ENCODE peak calls at places on chromosomes 1 and 21, in nine cellular contexts. W is left ventricle myocardium inferior, Z is OCI-LY7, U is hepatocyte, P is upper lobe of right lung, Y is adrenal gland, N is pancreas, M is Panc1, G is kidney epithelial cell. E is an unnamed sample. For H3K36me3, the result is how much of the 10 kb centered on the place peaks cover.

GRCh38 chr21:21688877-21689276 is 690.7 kb downstream of the NCAM2 start:
- DNase-seq in W (no peak), Z (no peak), U (peak), P (peak), Y (peak), N (no peak), M (no peak), G (no peak), E (no peak)

GRCh38 chr1:232305020-232305419 is 324.9 kb downstream of the SIPA1L2 start:
- DNase-seq in W (no peak), Z (no peak), U (no peak), P (peak), Y (no peak), N (no peak), M (no peak), G (no peak), E (peak)

GRCh38 chr1:100869996-100870395 is 24.6 kb downstream of the EXTL2 start:
- DNase-seq in W (no peak), Z (no peak), U (no peak), P (no peak), Y (no peak), N (no peak), M (no peak), G (no peak), E (no peak)

GRCh38 chr1:219533280-219533679 is 79.6 kb downstream of the ZC3H11B start:
- DNase-seq in W (no peak), Z (no peak), U (no peak), P (no peak), Y (no peak), N (no peak), M (no peak), G (no peak), E (no peak)

GRCh38 chr1:15231714-15232201 is 15.3 kb upstream of the FHAD1 start:
- DNase-seq in W (no peak), Z (no peak), U (no peak), P (peak), Y (no peak), N (no peak), M (no peak), G (no peak), E (no peak)

GRCh38 chr1:113694910-113695309 is 64.4 kb downstream of the PHTF1 start:
- DNase-seq in W (no peak), Z (no peak), U (no peak), P (no peak), Y (no peak), N (no peak), M (no peak), G (no peak), E (no peak)

GRCh38 chr1:227215863-227216510 is 102.3 kb downstream of the CDC42BPA start:
- DNase-seq in W (no peak), Z (no peak), U (no peak), P (no peak), Y (no peak), N (no peak), M (no peak), G (no peak), E (no peak)

GRCh38 chr1:59833022-59833421 is 18.3 kb downstream of the HOOK1 start:
- DNase-seq in W (no peak), Z (no peak), U (no peak), P (no peak), Y (no peak), N (no peak), M (no peak), G (no peak), E (peak)

GRCh38 chr1:89363638-89364536 is at the start of gene GBP6:
- DNase-seq in W (peak), Z (no peak), U (no peak), P (no peak), Y (no peak), N (no peak), M (no peak), G (no peak), E (peak)

GRCh38 chr1:68916227-68916853 is 419.5 kb upstream of the DEPDC1 start:
- DNase-seq in W (no peak), Z (no peak), U (peak), P (no peak), Y (peak), N (peak), M (no peak), G (peak), E (peak)

GRCh38 chr21:34807146-34807880 is 138.5 kb downstream of the CLIC6 start:
- DNase-seq in W (no peak), Z (no peak), U (peak), P (no peak), Y (no peak), N (no peak), M (peak), G (peak), E (peak)

GRCh38 chr1:7707527-7707926 is 63.6 kb upstream of the VAMP3 start:
- DNase-seq in W (no peak), Z (no peak), U (no peak), P (no peak), Y (no peak), N (no peak), M (no peak), G (no peak), E (peak)

GRCh38 chr1:227093309-227093708 is 153.2 kb downstream of the COQ8A start:
- DNase-seq in W (no peak), Z (no peak), U (no peak), P (no peak), Y (no peak), N (no peak), M (no peak), G (no peak), E (no peak)

GRCh38 chr1:27366411-27367159 is at the start of gene MAP3K6:
- DNase-seq in W (peak), Z (no peak), U (peak), P (peak), Y (peak), N (peak), M (no peak), G (no peak), E (peak)

GRCh38 chr1:53909946-53910345 is 16.0 kb downstream of the DIO1 start:
- DNase-seq in W (no peak), Z (no peak), U (peak), P (no peak), Y (no peak), N (no peak), M (no peak), G (no peak), E (peak)

GRCh38 chr1:214244841-214245240 is 36.1 kb upstream of the SMYD2 start:
- DNase-seq in W (no peak), Z (no peak), U (peak), P (no peak), Y (no peak), N (no peak), M (no peak), G (no peak), E (no peak)

GRCh38 chr1:167957710-167958109 is 20.8 kb upstream of the MPC2 start:
- DNase-seq in W (no peak), Z (no peak), U (no peak), P (no peak), Y (no peak), N (no peak), M (no peak), G (no peak), E (peak)

GRCh38 chr1:9687876-9688582 is 36.5 kb downstream of the PIK3CD start:
- DNase-seq in W (no peak), Z (no peak), U (peak), P (peak), Y (no peak), N (no peak), M (no peak), G (no peak), E (no peak)

GRCh38 chr1:80417651-80418050 is 1383.1 kb upstream of the ADGRL2 start:
- DNase-seq in W (no peak), Z (no peak), U (no peak), P (no peak), Y (no peak), N (no peak), M (no peak), G (peak), E (peak)

GRCh38 chr1:34113887-34114286 is 51.1 kb downstream of the CSMD2 start:
- DNase-seq in W (no peak), Z (peak), U (peak), P (no peak), Y (no peak), N (no peak), M (peak), G (no peak), E (peak)
- TF ChIP-seq CTCF in W (peak), Z (peak), U (peak), P (no peak), Y (peak), N (no peak), M (peak), G (peak), E (peak)

GRCh38 chr1:116164056-116164889 is 53.1 kb downstream of the MAB21L3 start:
- DNase-seq in W (peak), Z (no peak), U (no peak), P (no peak), Y (no peak), N (no peak), M (no peak), G (no peak), E (no peak)
- H3K4me3 ChIP-seq in W (peak), Z (no peak), U (no peak), P (no peak), Y (no peak), N (no peak), M (no peak), G (no peak), E (no peak)

DNA sequence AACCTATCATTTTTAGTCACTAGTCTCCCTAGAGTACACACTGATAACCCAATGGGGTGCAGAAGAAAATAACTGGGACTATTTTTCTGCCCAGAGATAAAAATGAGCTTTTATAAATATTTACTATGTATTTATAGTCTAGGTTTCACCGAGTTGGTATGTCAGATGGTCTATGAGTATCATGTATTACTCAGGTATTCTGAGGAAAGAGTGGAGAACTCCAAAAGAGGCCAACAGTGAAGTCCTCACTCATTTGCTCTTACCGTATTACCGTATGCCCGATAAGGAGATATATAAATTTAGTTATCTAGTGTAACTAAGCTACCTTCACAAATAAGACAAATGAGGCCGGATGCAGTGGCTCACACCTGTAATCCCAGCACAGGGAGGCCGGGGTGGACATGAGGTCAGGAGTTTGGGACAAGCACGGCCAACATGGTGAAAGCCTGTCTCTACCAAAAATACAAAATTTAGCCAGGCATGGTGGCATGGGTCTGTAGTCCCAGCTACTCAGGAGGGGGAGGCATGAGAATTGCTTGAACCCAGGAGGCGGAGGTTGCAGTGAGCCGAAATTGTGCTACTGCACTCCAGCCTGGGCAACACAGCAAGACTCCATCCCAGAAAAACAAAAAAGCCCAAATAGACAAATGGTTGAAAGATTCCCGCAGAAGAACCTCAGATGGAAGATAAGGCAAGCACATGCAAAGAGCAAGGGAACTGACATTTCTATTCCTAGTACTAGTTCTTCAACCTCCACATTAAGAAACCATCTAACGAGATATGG is 15.6 kb downstream of the CSDE1 start:
- DNase-seq in W (no peak), Z (no peak), U (no peak), P (no peak), Y (no peak), N (no peak), M (no peak), G (no peak), E (no peak)
- H3K36me3 ChIP-seq in W (under half), Z (half or more), U (under half), P (half or more), Y (under half), N (under half), M (under half), G (under half), E (under half)

GRCh38 chr1:230798187-230798484 is 50.9 kb downstream of the CAPN9 start:
- DNase-seq in W (no peak), Z (no peak), U (no peak), P (no peak), Y (no peak), N (no peak), M (no peak), G (no peak), E (no peak)
- TF ChIP-seq CTCF in W (peak), Z (peak), U (no peak), P (no peak), Y (no peak), N (no peak), M (peak), G (no peak), E (no peak)

GRCh38 chr1:32871364-32872188 is 864 bp upstream of the FNDC5 start:
- DNase-seq in W (no peak), Z (no peak), U (no peak), P (no peak), Y (peak), N (peak), M (no peak), G (no peak), E (no peak)
- H3K4me3 ChIP-seq in W (peak), Z (peak), U (peak), P (peak), Y (peak), N (peak), M (peak), G (no peak), E (no peak)

GRCh38 chr1:109252893-109253802 is 3.8 kb downstream of the CELSR2 start:
- DNase-seq in W (no peak), Z (peak), U (no peak), P (peak), Y (no peak), N (no peak), M (no peak), G (peak), E (no peak)

GRCh38 chr1:109254621-109255096 is 5.3 kb downstream of the CELSR2 start:
- DNase-seq in W (no peak), Z (no peak), U (no peak), P (no peak), Y (no peak), N (no peak), M (no peak), G (no peak), E (no peak)

GRCh38 chr1:109255673-109256072 is 6.3 kb downstream of the CELSR2 start:
- DNase-seq in W (no peak), Z (no peak), U (no peak), P (no peak), Y (no peak), N (no peak), M (no peak), G (no peak), E (no peak)

GRCh38 chr1:109255097-109255651 is 5.8 kb downstream of the CELSR2 start:
- DNase-seq in W (no peak), Z (no peak), U (no peak), P (no peak), Y (no peak), N (no peak), M (no peak), G (no peak), E (no peak)

DNA sequence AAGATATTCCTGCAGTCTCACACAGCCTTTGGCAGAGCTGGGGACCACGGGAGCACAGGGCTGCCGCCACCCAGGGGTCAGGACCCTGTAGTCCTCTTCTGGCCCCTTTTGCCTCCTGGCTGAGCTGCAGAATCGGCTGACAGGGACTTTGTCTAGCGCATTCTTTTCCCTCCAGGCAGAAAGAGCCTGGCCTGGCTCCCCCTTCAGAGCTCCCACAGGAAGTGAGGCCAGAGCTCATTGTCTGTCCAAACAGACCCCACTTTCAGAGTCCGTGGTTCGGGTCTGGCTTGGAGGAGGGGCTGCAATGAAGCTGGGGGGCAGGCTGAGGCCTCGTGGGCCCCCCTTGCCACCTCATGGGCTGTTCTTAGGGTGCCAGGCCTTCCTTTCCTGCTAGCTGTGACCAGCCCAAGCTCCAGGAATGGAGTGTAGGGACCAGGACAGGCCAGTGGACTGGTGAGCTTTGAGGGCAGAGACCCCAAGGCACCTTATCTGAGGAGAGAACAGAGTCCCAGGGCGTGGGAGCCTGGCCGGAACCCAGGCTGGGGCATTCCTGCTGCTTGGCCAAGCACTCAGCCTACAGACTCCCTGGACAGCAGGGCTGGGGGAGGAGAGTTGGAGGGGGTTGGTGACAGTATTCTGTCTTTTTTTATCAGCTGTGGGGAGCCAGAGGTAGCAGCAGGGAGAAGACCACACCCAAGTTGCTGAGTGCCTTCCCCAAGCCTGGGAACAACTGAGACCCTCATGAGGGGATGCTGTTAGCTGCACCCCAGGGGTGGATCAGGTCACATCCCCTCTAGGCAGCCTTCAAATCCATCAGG is 4.7 kb downstream of the CELSR2 start:
- DNase-seq in W (no peak), Z (peak), U (no peak), P (no peak), Y (no peak), N (no peak), M (no peak), G (peak), E (no peak)
- H3K36me3 ChIP-seq in W (under half), Z (under half), U (under half), P (under half), Y (under half), N (under half), M (under half), G (under half), E (under half)

GRCh38 chr1:164510435-164510834 is 48.5 kb upstream of the PBX1 start:
- DNase-seq in W (no peak), Z (no peak), U (no peak), P (no peak), Y (no peak), N (no peak), M (no peak), G (no peak), E (peak)
- TF ChIP-seq CTCF in W (peak), Z (no peak), U (no peak), P (no peak), Y (no peak), N (no peak), M (no peak), G (no peak), E (no peak)

DNA sequence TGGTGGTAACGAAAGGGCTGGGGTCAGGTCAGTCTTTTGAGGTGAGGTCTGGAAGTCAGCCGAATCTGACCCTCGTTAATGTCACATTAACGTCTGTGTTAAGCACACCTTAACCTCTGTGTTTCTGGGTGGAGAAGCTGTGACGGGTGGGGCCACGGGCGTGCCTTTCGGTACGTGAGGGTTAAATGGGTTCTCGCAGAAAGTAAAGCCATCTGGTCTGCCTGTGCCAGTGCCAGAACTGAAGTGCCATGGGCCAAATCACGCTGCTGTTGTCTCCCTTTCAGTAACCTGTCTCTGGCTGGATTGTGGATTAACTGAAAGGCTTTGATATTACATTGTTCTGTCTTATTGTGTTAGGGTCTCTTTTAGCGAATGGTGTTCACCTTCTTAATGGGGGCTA is 14.4 kb downstream of the URB2 start:
- DNase-seq in W (no peak), Z (no peak), U (no peak), P (no peak), Y (no peak), N (no peak), M (no peak), G (no peak), E (no peak)
- H3K4me3 ChIP-seq in W (no peak), Z (no peak), U (no peak), P (no peak), Y (no peak), N (no peak), M (no peak), G (no peak), E (no peak)

DNA sequence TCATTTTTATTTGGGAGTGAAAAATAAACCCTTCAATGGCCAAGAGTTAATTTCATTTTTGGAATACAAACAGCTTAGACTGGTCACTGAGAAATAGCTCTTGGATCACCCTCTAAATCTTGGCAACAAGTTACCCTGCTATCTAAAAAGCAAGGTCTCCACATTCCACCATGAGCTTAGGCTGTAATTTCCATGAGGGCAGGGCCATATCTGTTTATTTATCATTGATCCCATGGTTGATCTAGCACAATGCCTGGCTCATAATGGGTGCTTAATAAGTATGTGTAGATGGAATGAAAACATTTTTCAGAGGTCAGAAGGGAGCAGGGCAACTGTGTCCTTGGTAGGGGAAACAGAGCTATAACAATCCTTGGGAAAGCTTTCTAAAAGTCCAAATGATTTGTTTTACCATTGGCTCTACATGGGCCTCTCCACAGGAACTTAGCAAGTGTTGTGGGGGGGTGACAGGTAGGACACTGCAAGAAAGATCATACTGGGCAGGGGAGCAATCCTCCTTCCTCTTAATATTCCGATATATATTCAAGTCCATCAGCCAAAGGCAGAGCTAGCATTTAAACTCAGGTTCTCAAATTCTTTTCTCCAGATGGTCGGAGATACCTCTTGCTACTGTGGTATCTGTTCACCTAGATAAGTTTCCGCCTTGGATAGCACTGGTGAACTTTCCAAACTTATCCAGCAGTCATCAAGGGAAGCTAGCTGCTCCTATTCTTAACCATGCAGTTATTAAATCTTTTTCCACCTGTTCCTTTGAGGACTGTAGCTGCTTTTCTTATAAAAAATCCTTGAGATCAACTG is 53.1 kb upstream of the PTCH2 start:
- DNase-seq in W (no peak), Z (no peak), U (no peak), P (no peak), Y (no peak), N (no peak), M (no peak), G (no peak), E (no peak)
- H3K36me3 ChIP-seq in W (under half), Z (under half), U (under half), P (under half), Y (under half), N (under half), M (under half), G (under half), E (under half)

GRCh38 chr1:99527078-99527477 is 118.8 kb upstream of the PALMD start:
- DNase-seq in W (no peak), Z (no peak), U (peak), P (no peak), Y (no peak), N (no peak), M (no peak), G (no peak), E (peak)
- TF ChIP-seq CTCF in W (peak), Z (peak), U (peak), P (peak), Y (peak), N (no peak), M (peak), G (peak), E (peak)